ENCODE peak calls at places on chromosomes 7 and 10, in four cellular contexts. One of them, this sample, is unnamed.
A peak's percentile ranks its signal among the peaks of the same experiment; 100 is the strongest.

GRCh38 chr10:123269017-123269552 is 114.9 kb downstream of the BUB3 start:
- DNase-seq in mucosa of descending colon: no peak
- DNase-seq in foreskin fibroblast: no peak
- DNase-seq in mesothelial cell of epicardium: no peak
- DNase-seq in this sample: no peak

GRCh38 chr10:47020491-47020890 is 109.3 kb downstream of the PTPN20 start:
- DNase-seq in mucosa of descending colon: no peak
- DNase-seq in foreskin fibroblast: no peak
- DNase-seq in mesothelial cell of epicardium: no peak
- DNase-seq in this sample: no peak

GRCh38 chr10:112336556-112337201 is 37.2 kb upstream of the ACSL5 start:
- DNase-seq in mucosa of descending colon: no peak
- DNase-seq in foreskin fibroblast: no peak
- DNase-seq in mesothelial cell of epicardium: no peak
- DNase-seq in this sample: no peak

GRCh38 chr10:92291921-92292860 is 1.2 kb downstream of the MARCHF5 start:
- DNase-seq in mucosa of descending colon: peak; percentile 57
- DNase-seq in foreskin fibroblast: peak; percentile 38
- DNase-seq in mesothelial cell of epicardium: no peak
- DNase-seq in this sample: peak; percentile 72

GRCh38 chr10:15879058-15879457 is 18.8 kb upstream of the MINDY3 start:
- DNase-seq in mucosa of descending colon: no peak
- DNase-seq in foreskin fibroblast: no peak
- DNase-seq in mesothelial cell of epicardium: no peak
- DNase-seq in this sample: peak; percentile 53

GRCh38 chr10:16893664-16894063 is 76.4 kb upstream of the RSU1 start:
- DNase-seq in mucosa of descending colon: no peak
- DNase-seq in foreskin fibroblast: no peak
- DNase-seq in mesothelial cell of epicardium: no peak
- DNase-seq in this sample: no peak

GRCh38 chr7:43781726-43782607 is 23.5 kb downstream of the BLVRA start:
- DNase-seq in mucosa of descending colon: peak; percentile 35
- DNase-seq in foreskin fibroblast: peak; percentile 45
- DNase-seq in mesothelial cell of epicardium: no peak
- DNase-seq in this sample: no peak

GRCh38 chr7:93941956-93942355 is 20.4 kb downstream of the GNG11 start:
- DNase-seq in mucosa of descending colon: no peak
- DNase-seq in foreskin fibroblast: peak; percentile 32
- DNase-seq in mesothelial cell of epicardium: no peak
- DNase-seq in this sample: no peak

GRCh38 chr10:59536151-59536550 is 173.5 kb downstream of the SLC16A9 start:
- DNase-seq in mucosa of descending colon: no peak
- DNase-seq in foreskin fibroblast: peak; percentile 47
- DNase-seq in mesothelial cell of epicardium: no peak
- DNase-seq in this sample: no peak

GRCh38 chr7:42189535-42189934 is 47.5 kb downstream of the GLI3 start:
- DNase-seq in mucosa of descending colon: no peak
- DNase-seq in foreskin fibroblast: no peak
- DNase-seq in mesothelial cell of epicardium: no peak
- DNase-seq in this sample: no peak

GRCh38 chr10:4062751-4063150 is 277.7 kb upstream of the KLF6 start:
- DNase-seq in mucosa of descending colon: peak; percentile 44
- DNase-seq in foreskin fibroblast: no peak
- DNase-seq in mesothelial cell of epicardium: no peak
- DNase-seq in this sample: no peak

GRCh38 chr10:51343391-51343790 is 269.1 kb downstream of the PRKG1 start:
- DNase-seq in mucosa of descending colon: no peak
- DNase-seq in foreskin fibroblast: no peak
- DNase-seq in mesothelial cell of epicardium: no peak
- DNase-seq in this sample: no peak

GRCh38 chr10:30538086-30538485 is 91.5 kb downstream of the LYZL2 start:
- DNase-seq in mucosa of descending colon: no peak
- DNase-seq in foreskin fibroblast: no peak
- DNase-seq in mesothelial cell of epicardium: no peak
- DNase-seq in this sample: no peak

GRCh38 chr10:129908406-129908805 is 55.7 kb downstream of the EBF3 start:
- DNase-seq in mucosa of descending colon: no peak
- DNase-seq in foreskin fibroblast: no peak
- DNase-seq in mesothelial cell of epicardium: no peak
- DNase-seq in this sample: no peak

GRCh38 chr7:18320971-18321567 is 174.5 kb upstream of the HDAC9 start:
- DNase-seq in mucosa of descending colon: no peak
- DNase-seq in foreskin fibroblast: peak; percentile 24
- DNase-seq in mesothelial cell of epicardium: no peak
- DNase-seq in this sample: peak; percentile 33

GRCh38 chr10:129102906-129103693 is 363.9 kb upstream of the MGMT start:
- DNase-seq in mucosa of descending colon: no peak
- DNase-seq in foreskin fibroblast: no peak
- DNase-seq in mesothelial cell of epicardium: no peak
- DNase-seq in this sample: no peak

GRCh38 chr7:101094791-101095375 is 9.6 kb downstream of the TRIM56 start:
- DNase-seq in mucosa of descending colon: peak; percentile 58
- DNase-seq in foreskin fibroblast: peak; percentile 49
- DNase-seq in mesothelial cell of epicardium: no peak
- DNase-seq in this sample: peak; percentile 58

GRCh38 chr10:112783653-112784426 is 166.2 kb upstream of the TCF7L2 start:
- DNase-seq in mucosa of descending colon: no peak
- DNase-seq in foreskin fibroblast: no peak
- DNase-seq in mesothelial cell of epicardium: no peak
- DNase-seq in this sample: no peak

GRCh38 chr10:103416436-103417147 is 20.2 kb downstream of the PDCD11 start:
- DNase-seq in mucosa of descending colon: peak; percentile 31
- DNase-seq in foreskin fibroblast: peak; percentile 24
- DNase-seq in mesothelial cell of epicardium: no peak
- DNase-seq in this sample: peak; percentile 59

GRCh38 chr7:26007510-26007909 is 144.5 kb upstream of the NFE2L3 start:
- DNase-seq in mucosa of descending colon: no peak
- DNase-seq in foreskin fibroblast: no peak
- DNase-seq in mesothelial cell of epicardium: no peak
- DNase-seq in this sample: no peak

GRCh38 chr10:47268696-47269095 is 31.3 kb upstream of the GDF10 start:
- DNase-seq in mucosa of descending colon: no peak
- DNase-seq in foreskin fibroblast: no peak
- DNase-seq in mesothelial cell of epicardium: no peak
- DNase-seq in this sample: no peak

GRCh38 chr7:81206217-81206616 is 287.4 kb upstream of the SEMA3C start:
- DNase-seq in mucosa of descending colon: no peak
- DNase-seq in foreskin fibroblast: no peak
- DNase-seq in mesothelial cell of epicardium: no peak
- DNase-seq in this sample: no peak

GRCh38 chr10:21079330-21079658 is 182.2 kb upstream of the NEBL start:
- DNase-seq in mucosa of descending colon: no peak
- DNase-seq in foreskin fibroblast: no peak
- DNase-seq in mesothelial cell of epicardium: no peak
- DNase-seq in this sample: no peak

GRCh38 chr10:119215371-119215770 is 8.0 kb downstream of the GRK5 start:
- DNase-seq in mucosa of descending colon: no peak
- DNase-seq in foreskin fibroblast: no peak
- DNase-seq in mesothelial cell of epicardium: no peak
- DNase-seq in this sample: no peak

GRCh38 chr7:65988084-65988483 is 6.1 kb upstream of the GUSB start:
- DNase-seq in mucosa of descending colon: no peak
- DNase-seq in foreskin fibroblast: no peak
- DNase-seq in mesothelial cell of epicardium: no peak
- DNase-seq in this sample: no peak

GRCh38 chr7:99224263-99224947 is 16.5 kb upstream of the KPNA7 start:
- DNase-seq in mucosa of descending colon: no peak
- DNase-seq in foreskin fibroblast: no peak
- DNase-seq in mesothelial cell of epicardium: no peak
- DNase-seq in this sample: no peak

GRCh38 chr7:88801046-88801445 is 5.5 kb upstream of the TEX47 start:
- DNase-seq in mucosa of descending colon: no peak
- DNase-seq in foreskin fibroblast: no peak
- DNase-seq in mesothelial cell of epicardium: no peak
- DNase-seq in this sample: no peak

GRCh38 chr10:85012305-85012704 is 683.9 kb downstream of the CCSER2 start:
- DNase-seq in mucosa of descending colon: no peak
- DNase-seq in foreskin fibroblast: no peak
- DNase-seq in mesothelial cell of epicardium: no peak
- DNase-seq in this sample: no peak

GRCh38 chr7:18499407-18500197 is 4.1 kb downstream of the HDAC9 start:
- DNase-seq in mucosa of descending colon: no peak
- DNase-seq in foreskin fibroblast: no peak
- DNase-seq in mesothelial cell of epicardium: no peak
- DNase-seq in this sample: no peak

GRCh38 chr10:88233870-88234269 is 349.2 kb downstream of the RNLS start:
- DNase-seq in mucosa of descending colon: no peak
- DNase-seq in foreskin fibroblast: no peak
- DNase-seq in mesothelial cell of epicardium: no peak
- DNase-seq in this sample: no peak

GRCh38 chr7:141181812-141182211 is 107.9 kb downstream of the TMEM178B start:
- DNase-seq in mucosa of descending colon: no peak
- DNase-seq in foreskin fibroblast: no peak
- DNase-seq in mesothelial cell of epicardium: no peak
- DNase-seq in this sample: no peak

GRCh38 chr7:140404565-140405080 is 765 bp downstream of the RAB19 start:
- DNase-seq in mucosa of descending colon: no peak
- DNase-seq in foreskin fibroblast: no peak
- DNase-seq in mesothelial cell of epicardium: no peak
- DNase-seq in this sample: no peak

GRCh38 chr7:93226310-93226709 is at the start of gene HEPACAM2:
- DNase-seq in mucosa of descending colon: peak; percentile 23
- DNase-seq in foreskin fibroblast: no peak
- DNase-seq in mesothelial cell of epicardium: no peak
- DNase-seq in this sample: no peak

GRCh38 chr10:122663516-122664130 is 36.0 kb downstream of the C10orf120 start:
- DNase-seq in mucosa of descending colon: no peak
- DNase-seq in foreskin fibroblast: no peak
- DNase-seq in mesothelial cell of epicardium: no peak
- DNase-seq in this sample: no peak

GRCh38 chr10:110074298-110074697 is 66.5 kb downstream of the ADD3 start:
- DNase-seq in mucosa of descending colon: no peak
- DNase-seq in foreskin fibroblast: peak; percentile 39
- DNase-seq in mesothelial cell of epicardium: no peak
- DNase-seq in this sample: no peak

GRCh38 chr10:71359364-71360046 is 37.2 kb upstream of the CDH23 start:
- DNase-seq in mucosa of descending colon: no peak
- DNase-seq in foreskin fibroblast: no peak
- DNase-seq in mesothelial cell of epicardium: no peak
- DNase-seq in this sample: peak; percentile 82

DNA sequence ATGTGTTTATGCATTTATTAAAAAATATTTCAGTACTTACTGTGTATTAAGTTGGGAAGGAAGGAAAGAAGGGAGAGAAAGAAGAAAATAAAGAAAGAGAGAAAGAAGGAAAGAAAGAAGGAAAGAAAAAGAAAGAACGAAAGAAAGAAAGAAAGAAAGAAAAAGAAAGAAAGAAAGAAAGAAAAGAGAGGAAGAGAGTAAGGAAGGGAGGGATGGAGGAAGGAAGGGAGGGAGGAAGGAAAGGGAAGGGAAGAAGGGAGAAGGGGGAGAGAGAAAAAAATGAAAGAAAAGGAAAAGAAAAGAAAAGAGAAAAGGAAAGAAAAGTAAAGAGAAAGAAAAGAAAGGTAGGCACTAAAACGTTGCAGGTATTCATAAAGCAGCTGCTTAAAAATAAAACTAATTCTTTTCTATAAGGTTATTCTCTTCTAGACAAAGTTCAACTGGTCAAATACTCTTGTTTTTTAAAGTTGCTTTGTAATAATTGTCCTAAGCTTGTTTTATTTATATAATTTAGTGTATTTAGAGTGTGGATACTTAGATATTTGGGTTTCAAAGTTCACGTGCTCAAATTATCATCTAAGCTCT is 703.3 kb upstream of the LRRTM3 start:
- DNase-seq in mucosa of descending colon: no peak
- DNase-seq in foreskin fibroblast: no peak
- DNase-seq in mesothelial cell of epicardium: no peak
- DNase-seq in this sample: no peak
- TF ChIP-seq CTCF in mucosa of descending colon: no peak
- TF ChIP-seq CTCF in foreskin fibroblast: no peak
- TF ChIP-seq CTCF in mesothelial cell of epicardium: no peak
- TF ChIP-seq CTCF in this sample: no peak

DNA sequence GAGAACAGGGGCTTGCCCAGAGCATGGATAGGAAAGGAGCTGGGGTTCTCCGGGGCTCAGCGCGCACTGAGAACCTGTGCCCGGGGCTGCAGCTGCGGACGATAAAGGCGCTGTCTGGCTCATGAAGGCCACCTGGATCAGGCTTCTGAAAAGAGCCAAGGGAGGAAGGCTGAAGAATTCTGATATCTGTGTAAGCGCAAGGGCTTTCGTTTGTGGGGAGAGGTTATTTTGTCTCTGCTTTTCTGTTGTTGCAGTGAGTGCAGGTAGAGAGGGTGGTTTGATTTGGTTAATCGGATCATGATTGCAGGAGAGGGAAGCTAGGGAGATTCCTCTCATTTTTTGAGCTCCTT is 250.5 kb downstream of the NSUN6 start:
- DNase-seq in mucosa of descending colon: peak; percentile 61
- DNase-seq in foreskin fibroblast: no peak
- DNase-seq in mesothelial cell of epicardium: no peak
- DNase-seq in this sample: no peak
- TF ChIP-seq CTCF in mucosa of descending colon: no peak
- TF ChIP-seq CTCF in foreskin fibroblast: no peak
- TF ChIP-seq CTCF in mesothelial cell of epicardium: no peak
- TF ChIP-seq CTCF in this sample: no peak

GRCh38 chr7:80063855-80064254 is 70.8 kb upstream of the GNAI1 start:
- DNase-seq in mucosa of descending colon: no peak
- DNase-seq in foreskin fibroblast: no peak
- DNase-seq in mesothelial cell of epicardium: no peak
- DNase-seq in this sample: no peak

GRCh38 chr7:80057503-80057902 is 77.1 kb upstream of the GNAI1 start:
- DNase-seq in mucosa of descending colon: no peak
- DNase-seq in foreskin fibroblast: no peak
- DNase-seq in mesothelial cell of epicardium: no peak
- DNase-seq in this sample: no peak

GRCh38 chr7:80054356-80054755 is 80.3 kb upstream of the GNAI1 start:
- DNase-seq in mucosa of descending colon: no peak
- DNase-seq in foreskin fibroblast: peak; percentile 63
- DNase-seq in mesothelial cell of epicardium: no peak
- DNase-seq in this sample: no peak

DNA sequence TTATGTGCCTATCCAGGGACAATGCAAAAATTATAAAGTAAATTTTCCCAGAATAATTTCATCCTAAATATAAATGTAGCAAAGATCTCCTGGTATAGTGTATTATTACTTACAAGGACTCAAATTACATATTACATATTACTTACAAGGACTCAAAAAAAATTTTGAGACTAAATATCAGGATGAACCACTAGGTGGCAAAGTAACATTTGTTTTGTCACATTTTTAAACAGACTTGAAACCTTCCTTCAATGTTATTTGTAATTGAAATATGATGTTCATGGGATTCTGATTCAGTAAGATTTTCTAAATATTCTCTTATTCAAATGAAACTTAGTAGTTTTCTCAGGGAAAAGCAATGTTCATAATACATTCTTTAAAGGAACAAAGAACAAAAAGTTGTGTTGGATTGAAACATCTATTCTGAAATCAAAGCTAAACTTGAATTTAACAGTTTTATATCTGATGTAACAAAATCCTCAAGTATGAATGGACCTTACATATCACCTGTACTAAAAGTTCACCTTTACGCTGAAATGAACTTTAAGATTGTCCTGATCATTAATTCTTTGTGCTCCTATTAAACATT is 74.3 kb upstream of the GNAI1 start:
- DNase-seq in mucosa of descending colon: no peak
- DNase-seq in foreskin fibroblast: peak; percentile 40
- DNase-seq in mesothelial cell of epicardium: no peak
- DNase-seq in this sample: peak; percentile 36
- TF ChIP-seq CTCF in mucosa of descending colon: no peak
- TF ChIP-seq CTCF in foreskin fibroblast: peak; percentile 25
- TF ChIP-seq CTCF in mesothelial cell of epicardium: peak; percentile 92
- TF ChIP-seq CTCF in this sample: no peak

GRCh38 chr7:27329917-27330316 is 87.3 kb downstream of the EVX1 start:
- DNase-seq in mucosa of descending colon: no peak
- DNase-seq in foreskin fibroblast: no peak
- DNase-seq in mesothelial cell of epicardium: no peak
- DNase-seq in this sample: no peak
- TF ChIP-seq CTCF in mucosa of descending colon: no peak
- TF ChIP-seq CTCF in foreskin fibroblast: no peak
- TF ChIP-seq CTCF in mesothelial cell of epicardium: no peak
- TF ChIP-seq CTCF in this sample: no peak

This sample was measured in GM13976.